ENCODE peak calls at places on chromosomes 6 and 20, in six cellular contexts. A is A549, U is HepG2, Y is endothelial cell of umbilical vein, N is GM12878, F is K562. O is an unnamed sample.

GRCh38 chr6:124002377-124003081 is 198.9 kb downstream of the NKAIN2 start:
- DNase-seq in Y (no peak), U (no peak), N (no peak), A (no peak), F (no peak), O (no peak)

GRCh38 chr20:62873280-62873679 is 11.7 kb upstream of the TCFL5 start:
- DNase-seq in A (no peak), F (no peak), U (no peak), Y (no peak), N (no peak), O (no peak)

GRCh38 chr6:335572-335971 is 43.3 kb downstream of the DUSP22 start:
- DNase-seq in A (no peak), U (no peak), N (no peak), Y (no peak), F (no peak), O (no peak)

GRCh38 chr6:22392711-22393110 is 95.9 kb upstream of the PRL start:
- DNase-seq in A (no peak), F (no peak), N (no peak), U (no peak), Y (no peak), O (no peak)

GRCh38 chr6:3884007-3884745 is 35.0 kb downstream of the FAM50B start:
- DNase-seq in F (no peak), Y (peak; percentile 93), U (no peak), N (no peak), A (peak; percentile 21), O (no peak)

GRCh38 chr6:163423696-163424095 is 9.2 kb downstream of the QKI start:
- DNase-seq in U (no peak), F (no peak), Y (no peak), A (no peak), N (no peak), O (no peak)

GRCh38 chr20:16821211-16822089 is 73.3 kb downstream of the OTOR start:
- DNase-seq in A (peak; percentile 37), Y (peak; percentile 39), N (no peak), U (peak; percentile 46), F (peak; percentile 32), O (peak; percentile 62)

GRCh38 chr6:3220366-3220765 is 7.1 kb downstream of the TUBB2B start:
- DNase-seq in U (no peak), A (no peak), Y (no peak), F (no peak), N (no peak), O (no peak)

GRCh38 chr6:106347219-106347618 is 13.3 kb upstream of the CRYBG1 start:
- DNase-seq in N (no peak), U (no peak), Y (no peak), F (no peak), A (no peak), O (no peak)

GRCh38 chr6:99521557-99522286 is 6.5 kb upstream of the USP45 start:
- DNase-seq in N (no peak), A (no peak), F (no peak), U (peak; percentile 6), Y (no peak), O (no peak)

GRCh38 chr6:72260489-72260888 is 361.4 kb upstream of the KCNQ5 start:
- DNase-seq in N (no peak), Y (peak; percentile 50), A (no peak), U (no peak), F (no peak), O (no peak)

GRCh38 chr6:140636698-140637402 is 1262.4 kb upstream of the CITED2 start:
- DNase-seq in A (no peak), F (no peak), U (no peak), Y (no peak), N (peak; percentile 21), O (no peak)

GRCh38 chr20:36644032-36644712 is 1.8 kb downstream of the SLA2 start:
- DNase-seq in N (no peak), F (no peak), Y (no peak), U (no peak), A (no peak), O (no peak)

GRCh38 chr6:113562248-113562647 is 294.9 kb upstream of the MARCKS start:
- DNase-seq in F (no peak), A (no peak), U (no peak), Y (no peak), N (no peak), O (no peak)

GRCh38 chr6:854405-855073 is 161.6 kb upstream of the EXOC2 start:
- DNase-seq in U (no peak), N (no peak), F (no peak), Y (no peak), A (no peak), O (no peak)

GRCh38 chr6:2718334-2719052 is 32.2 kb downstream of the MYLK4 start:
- DNase-seq in N (no peak), A (no peak), U (no peak), Y (peak; percentile 81), F (no peak), O (no peak)

GRCh38 chr6:136014454-136015421 is 163.2 kb downstream of the PDE7B start:
- DNase-seq in F (no peak), U (no peak), A (peak; percentile 60), N (no peak), Y (no peak), O (peak; percentile 22)

GRCh38 chr6:151288711-151289398 is 49.1 kb downstream of the AKAP12 start:
- DNase-seq in U (no peak), A (no peak), Y (no peak), F (no peak), N (no peak), O (no peak)

GRCh38 chr6:151240861-151241642 is 1.3 kb downstream of the AKAP12 start:
- DNase-seq in F (no peak), Y (peak; percentile 66), N (no peak), U (no peak), A (peak; percentile 40), O (no peak)

GRCh38 chr6:151286192-151286591 is 46.4 kb downstream of the AKAP12 start:
- DNase-seq in A (no peak), U (no peak), N (no peak), Y (peak; percentile 54), F (no peak), O (no peak)

GRCh38 chr20:22566876-22567658 is 17.3 kb downstream of the FOXA2 start:
- DNase-seq in F (no peak), Y (no peak), N (no peak), A (no peak), U (no peak), O (no peak)

GRCh38 chr6:129500958-129501381 is 209.0 kb downstream of the ARHGAP18 start:
- DNase-seq in A (peak; percentile 32), N (no peak), Y (peak; percentile 20), U (peak; percentile 44), F (peak; percentile 42), O (peak; percentile 24)

GRCh38 chr6:157260735-157261134 is 62.6 kb downstream of the TMEM242 start:
- DNase-seq in A (no peak), F (no peak), N (no peak), U (no peak), Y (no peak), O (no peak)

GRCh38 chr20:63536997-63537524 is at the start of gene PTK6:
- DNase-seq in N (no peak), U (no peak), A (peak; percentile 87), F (peak; percentile 46), Y (no peak), O (peak; percentile 75)

GRCh38 chr6:159184559-159184958 is 15.4 kb downstream of the FNDC1 start:
- DNase-seq in F (no peak), U (no peak), A (no peak), N (no peak), Y (no peak), O (no peak)

GRCh38 chr6:139016337-139017213 is 12.0 kb upstream of the ABRACL start:
- DNase-seq in F (no peak), U (no peak), A (no peak), Y (no peak), N (no peak), O (peak; percentile 74)

GRCh38 chr6:89986650-89987074 is 92.4 kb downstream of the GJA10 start:
- DNase-seq in A (no peak), N (no peak), Y (no peak), F (no peak), U (no peak), O (no peak)

GRCh38 chr6:148831531-148831930 is 84.7 kb downstream of the UST start:
- DNase-seq in Y (no peak), N (no peak), U (no peak), A (no peak), F (no peak), O (no peak)

GRCh38 chr20:57210054-57210910 is 56.2 kb downstream of the BMP7 start:
- DNase-seq in U (peak; percentile 70), A (no peak), F (no peak), N (no peak), Y (no peak), O (no peak)

DNA sequence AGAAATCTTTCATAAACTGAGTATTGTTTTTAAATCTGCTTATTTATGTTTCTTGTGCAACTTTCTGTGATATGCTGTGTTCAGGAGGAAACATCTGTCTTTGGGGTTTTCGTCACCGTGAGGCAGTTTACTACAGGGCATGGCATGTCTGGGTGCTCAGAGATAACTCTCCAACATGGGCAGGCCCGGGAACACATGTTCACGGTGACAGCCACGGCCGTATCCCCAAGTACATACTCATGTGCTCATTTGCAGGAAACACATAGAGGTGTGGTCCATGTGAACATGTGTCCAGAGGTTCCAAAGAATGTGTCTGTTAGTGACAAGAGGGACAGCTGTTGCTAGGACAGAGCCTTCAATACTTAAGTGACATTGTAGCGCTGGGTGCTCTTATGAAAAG is 62.1 kb upstream of the CNKSR3 start:
- DNase-seq in A (no peak), N (no peak), F (no peak), Y (no peak), U (no peak), O (no peak)
- TF ChIP-seq MYC in A (no peak), N (no peak), F (no peak), Y (no peak), U (no peak), O (no peak)

GRCh38 chr6:155399062-155399746 is 56.4 kb downstream of the NOX3 start:
- DNase-seq in Y (no peak), N (no peak), A (no peak), F (no peak), U (peak; percentile 100), O (peak; percentile 90)
- TF ChIP-seq MAX in Y (no peak), N (no peak), A (no peak), F (no peak), U (peak; percentile 78), O (no peak)

GRCh38 chr6:70566751-70567382 is at the start of gene SDHAF4:
- DNase-seq in N (peak; percentile 63), Y (peak; percentile 90), F (peak; percentile 99), U (peak; percentile 86), A (peak; percentile 79), O (peak; percentile 91)
- TF ChIP-seq POLR2A in N (peak; percentile 99), Y (peak; percentile 93), F (peak; percentile 95), U (peak; percentile 83), A (peak; percentile 88), O (peak; percentile 95)

GRCh38 chr6:133173276-133173675 is 67.9 kb upstream of the EYA4 start:
- DNase-seq in Y (no peak), U (no peak), A (no peak), F (no peak), N (no peak), O (no peak)

GRCh38 chr6:133166706-133167105 is 74.5 kb upstream of the EYA4 start:
- DNase-seq in U (no peak), Y (no peak), A (no peak), F (no peak), N (no peak), O (no peak)

GRCh38 chr6:133169901-133170300 is 71.3 kb upstream of the EYA4 start:
- DNase-seq in A (no peak), N (no peak), F (no peak), U (no peak), Y (no peak), O (no peak)

GRCh38 chr6:133171989-133172604 is 69.1 kb upstream of the EYA4 start:
- DNase-seq in A (no peak), F (no peak), Y (no peak), U (no peak), N (no peak), O (no peak)

GRCh38 chr6:133170602-133171001 is 70.6 kb upstream of the EYA4 start:
- DNase-seq in F (no peak), A (no peak), Y (no peak), N (no peak), U (peak; percentile 16), O (no peak)
- TF ChIP-seq MYC in F (no peak), A (no peak), Y (no peak), N (no peak), U (no peak), O (no peak)

O was measured in NB4.